ENCODE peak calls at places on chromosomes 16 and 17, in eight cellular contexts. One of them, this sample, is unnamed.

GRCh38 chr16:9077001-9077809 is 14.2 kb upstream of the HAPSTR1 start:
- DNase-seq in uterus: no peak
- DNase-seq in kidney: peak
- DNase-seq in lower lobe of right lung: no peak
- DNase-seq in tibial nerve: no peak
- DNase-seq in stomach: no peak
- DNase-seq in A549: no peak
- DNase-seq in ovary: no peak
- DNase-seq in this sample: peak

GRCh38 chr17:44324571-44325275 is at the start of gene SLC25A39:
- DNase-seq in uterus: peak
- DNase-seq in kidney: peak
- DNase-seq in lower lobe of right lung: peak
- DNase-seq in tibial nerve: peak
- DNase-seq in stomach: peak
- DNase-seq in A549: peak
- DNase-seq in ovary: peak
- DNase-seq in this sample: peak

GRCh38 chr17:55282379-55282702 is 17.6 kb downstream of the HLF start:
- DNase-seq in uterus: no peak
- DNase-seq in kidney: no peak
- DNase-seq in lower lobe of right lung: no peak
- DNase-seq in tibial nerve: no peak
- DNase-seq in stomach: no peak
- DNase-seq in A549: no peak
- DNase-seq in ovary: no peak
- DNase-seq in this sample: no peak

GRCh38 chr17:82020874-82021727 is 1.6 kb downstream of the CENPX start:
- DNase-seq in uterus: peak
- DNase-seq in kidney: no peak
- DNase-seq in lower lobe of right lung: peak
- DNase-seq in tibial nerve: peak
- DNase-seq in stomach: peak
- DNase-seq in A549: peak
- DNase-seq in ovary: no peak
- DNase-seq in this sample: peak

GRCh38 chr17:67246648-67247415 is 1.8 kb upstream of the HELZ start:
- DNase-seq in uterus: peak
- DNase-seq in kidney: peak
- DNase-seq in lower lobe of right lung: peak
- DNase-seq in tibial nerve: no peak
- DNase-seq in stomach: peak
- DNase-seq in A549: peak
- DNase-seq in ovary: no peak
- DNase-seq in this sample: peak

GRCh38 chr17:81844887-81845286 is 10.0 kb upstream of the PPP1R27 start:
- DNase-seq in uterus: no peak
- DNase-seq in kidney: no peak
- DNase-seq in lower lobe of right lung: no peak
- DNase-seq in tibial nerve: no peak
- DNase-seq in stomach: no peak
- DNase-seq in A549: no peak
- DNase-seq in ovary: no peak
- DNase-seq in this sample: no peak

GRCh38 chr17:33297643-33298042 is 4.5 kb upstream of the ASIC2 start:
- DNase-seq in uterus: no peak
- DNase-seq in kidney: no peak
- DNase-seq in lower lobe of right lung: no peak
- DNase-seq in tibial nerve: no peak
- DNase-seq in stomach: no peak
- DNase-seq in A549: no peak
- DNase-seq in ovary: no peak
- DNase-seq in this sample: no peak

GRCh38 chr16:85936761-85937343 is 37.9 kb downstream of the IRF8 start:
- DNase-seq in uterus: no peak
- DNase-seq in kidney: no peak
- DNase-seq in lower lobe of right lung: no peak
- DNase-seq in tibial nerve: no peak
- DNase-seq in stomach: no peak
- DNase-seq in A549: no peak
- DNase-seq in ovary: no peak
- DNase-seq in this sample: no peak

GRCh38 chr17:4040784-4041183 is 76.5 kb upstream of the ATP2A3 start:
- DNase-seq in uterus: no peak
- DNase-seq in kidney: no peak
- DNase-seq in lower lobe of right lung: no peak
- DNase-seq in tibial nerve: no peak
- DNase-seq in stomach: no peak
- DNase-seq in A549: no peak
- DNase-seq in ovary: no peak
- DNase-seq in this sample: no peak

GRCh38 chr16:56408379-56409098 is 16.8 kb downstream of the AMFR start:
- DNase-seq in uterus: no peak
- DNase-seq in kidney: no peak
- DNase-seq in lower lobe of right lung: no peak
- DNase-seq in tibial nerve: no peak
- DNase-seq in stomach: no peak
- DNase-seq in A549: peak
- DNase-seq in ovary: no peak
- DNase-seq in this sample: no peak

GRCh38 chr16:50942143-50942542 is 200.3 kb downstream of the CYLD start:
- DNase-seq in uterus: no peak
- DNase-seq in kidney: no peak
- DNase-seq in lower lobe of right lung: no peak
- DNase-seq in tibial nerve: no peak
- DNase-seq in stomach: no peak
- DNase-seq in A549: no peak
- DNase-seq in ovary: no peak
- DNase-seq in this sample: no peak

GRCh38 chr16:57151369-57151768 is 34.5 kb downstream of the PSME3IP1 start:
- DNase-seq in uterus: no peak
- DNase-seq in kidney: no peak
- DNase-seq in lower lobe of right lung: no peak
- DNase-seq in tibial nerve: no peak
- DNase-seq in stomach: peak
- DNase-seq in A549: no peak
- DNase-seq in ovary: no peak
- DNase-seq in this sample: no peak

GRCh38 chr17:74987909-74988711 is 678 bp downstream of the CDR2L start:
- DNase-seq in uterus: peak
- DNase-seq in kidney: peak
- DNase-seq in lower lobe of right lung: peak
- DNase-seq in tibial nerve: peak
- DNase-seq in stomach: peak
- DNase-seq in A549: no peak
- DNase-seq in ovary: peak
- DNase-seq in this sample: no peak

GRCh38 chr17:42287305-42288077 is 807 bp upstream of the STAT5A start:
- DNase-seq in uterus: peak
- DNase-seq in kidney: peak
- DNase-seq in lower lobe of right lung: peak
- DNase-seq in tibial nerve: peak
- DNase-seq in stomach: peak
- DNase-seq in A549: no peak
- DNase-seq in ovary: peak
- DNase-seq in this sample: no peak

GRCh38 chr17:63476494-63476856 is 386 bp upstream of the ACE start:
- DNase-seq in uterus: no peak
- DNase-seq in kidney: no peak
- DNase-seq in lower lobe of right lung: no peak
- DNase-seq in tibial nerve: no peak
- DNase-seq in stomach: no peak
- DNase-seq in A549: no peak
- DNase-seq in ovary: peak
- DNase-seq in this sample: no peak

DNA sequence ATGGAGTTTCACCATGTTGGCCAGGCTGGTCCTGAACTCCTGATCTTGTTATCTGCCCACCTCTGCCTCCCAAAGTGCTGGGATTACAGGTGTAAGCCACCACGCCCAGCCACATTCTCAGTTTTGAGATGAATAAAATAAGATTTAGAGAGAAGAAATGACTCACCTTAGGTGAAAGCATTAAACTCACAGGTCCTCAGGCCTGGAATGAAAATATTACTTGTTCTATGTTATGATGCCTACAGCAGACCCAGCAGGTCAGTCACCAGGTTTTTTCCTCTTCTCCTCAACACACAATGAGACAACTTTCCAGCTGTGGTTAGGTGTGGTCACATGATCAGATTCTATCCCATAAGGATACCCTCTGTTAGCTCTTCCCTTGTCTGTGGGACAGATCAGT is 150.3 kb downstream of the C16orf95 start:
- DNase-seq in uterus: no peak
- DNase-seq in kidney: no peak
- DNase-seq in lower lobe of right lung: no peak
- DNase-seq in tibial nerve: no peak
- DNase-seq in stomach: no peak
- DNase-seq in A549: no peak
- DNase-seq in ovary: no peak
- DNase-seq in this sample: no peak
- TF ChIP-seq CTCF in uterus: no peak
- TF ChIP-seq CTCF in kidney: no peak
- TF ChIP-seq CTCF in lower lobe of right lung: no peak
- TF ChIP-seq CTCF in tibial nerve: no peak
- TF ChIP-seq CTCF in stomach: no peak
- TF ChIP-seq CTCF in A549: no peak
- TF ChIP-seq CTCF in ovary: no peak
- TF ChIP-seq CTCF in this sample: no peak

DNA sequence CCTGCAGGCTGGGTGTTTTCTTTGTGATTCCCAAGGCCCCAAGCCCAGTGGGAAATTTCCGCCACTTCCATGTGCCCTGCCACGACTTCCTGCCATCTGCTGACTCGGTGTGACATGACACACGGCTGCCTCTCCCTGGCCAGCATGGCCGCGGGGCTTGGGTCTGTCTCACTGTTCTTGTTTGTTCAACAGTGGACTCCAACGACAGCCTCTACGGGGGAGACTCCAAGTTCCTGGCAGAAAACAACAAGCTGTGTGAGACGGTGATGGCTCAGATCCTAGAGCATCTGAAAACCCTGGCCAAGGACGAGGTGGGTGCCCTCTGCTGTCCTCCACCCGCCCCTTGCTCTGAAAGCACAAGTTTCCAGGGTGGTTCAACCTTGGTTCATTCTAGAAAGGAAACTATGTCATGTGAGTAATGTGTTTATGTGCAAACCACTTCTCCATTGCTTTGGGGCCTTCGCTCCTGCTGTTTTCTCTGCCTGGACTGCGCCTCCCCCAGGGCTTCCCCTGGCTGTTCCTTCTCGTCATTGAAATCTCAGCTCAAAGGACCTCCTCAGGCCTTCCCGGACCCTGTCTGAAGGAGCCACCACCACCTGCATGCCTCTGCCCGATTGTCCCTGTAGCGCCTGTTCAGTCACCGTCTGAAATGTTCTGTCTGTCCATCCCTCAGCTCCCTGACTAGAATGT is 26.7 kb downstream of the KNOP1 start:
- DNase-seq in uterus: no peak
- DNase-seq in kidney: no peak
- DNase-seq in lower lobe of right lung: no peak
- DNase-seq in tibial nerve: peak
- DNase-seq in stomach: no peak
- DNase-seq in A549: no peak
- DNase-seq in ovary: no peak
- DNase-seq in this sample: no peak
- H3K27ac ChIP-seq in uterus: peak
- H3K27ac ChIP-seq in kidney: no peak
- H3K27ac ChIP-seq in lower lobe of right lung: no peak
- H3K27ac ChIP-seq in tibial nerve: no peak
- H3K27ac ChIP-seq in stomach: peak
- H3K27ac ChIP-seq in A549: no peak
- H3K27ac ChIP-seq in ovary: peak
- H3K27ac ChIP-seq in this sample: no peak

GRCh38 chr16:78520470-78520869 is 421.0 kb downstream of the WWOX start:
- DNase-seq in uterus: peak
- DNase-seq in kidney: no peak
- DNase-seq in lower lobe of right lung: no peak
- DNase-seq in tibial nerve: no peak
- DNase-seq in stomach: no peak
- DNase-seq in A549: no peak
- DNase-seq in ovary: no peak
- DNase-seq in this sample: no peak
- TF ChIP-seq CTCF in uterus: no peak
- TF ChIP-seq CTCF in kidney: no peak
- TF ChIP-seq CTCF in lower lobe of right lung: no peak
- TF ChIP-seq CTCF in tibial nerve: no peak
- TF ChIP-seq CTCF in stomach: no peak
- TF ChIP-seq CTCF in A549: no peak
- TF ChIP-seq CTCF in ovary: no peak
- TF ChIP-seq CTCF in this sample: no peak

DNA sequence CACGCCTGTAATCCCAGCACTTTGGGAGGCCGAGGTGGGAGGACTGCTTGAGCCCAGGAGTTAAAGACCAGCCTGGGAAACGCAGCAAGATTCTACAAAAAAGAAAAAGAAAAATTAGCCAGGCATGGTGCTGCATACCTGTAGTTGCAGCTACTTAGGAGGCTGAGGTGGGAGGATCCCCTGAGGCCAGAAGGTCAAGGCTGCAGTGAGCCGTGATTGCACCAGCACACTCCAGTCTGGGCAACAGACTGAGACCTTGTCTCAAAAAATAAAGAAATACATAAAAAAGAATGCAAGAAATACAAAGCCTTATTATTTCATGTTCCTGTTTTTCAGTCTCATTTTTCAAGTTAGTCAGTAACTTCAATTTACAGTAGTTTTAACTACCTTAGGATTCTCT is 5.9 kb upstream of the CNOT1 start:
- DNase-seq in uterus: no peak
- DNase-seq in kidney: peak
- DNase-seq in lower lobe of right lung: no peak
- DNase-seq in tibial nerve: no peak
- DNase-seq in stomach: no peak
- DNase-seq in A549: no peak
- DNase-seq in ovary: no peak
- DNase-seq in this sample: no peak
- H3K27ac ChIP-seq in uterus: no peak
- H3K27ac ChIP-seq in kidney: no peak
- H3K27ac ChIP-seq in lower lobe of right lung: no peak
- H3K27ac ChIP-seq in tibial nerve: no peak
- H3K27ac ChIP-seq in stomach: no peak
- H3K27ac ChIP-seq in A549: no peak
- H3K27ac ChIP-seq in ovary: no peak
- H3K27ac ChIP-seq in this sample: no peak

DNA sequence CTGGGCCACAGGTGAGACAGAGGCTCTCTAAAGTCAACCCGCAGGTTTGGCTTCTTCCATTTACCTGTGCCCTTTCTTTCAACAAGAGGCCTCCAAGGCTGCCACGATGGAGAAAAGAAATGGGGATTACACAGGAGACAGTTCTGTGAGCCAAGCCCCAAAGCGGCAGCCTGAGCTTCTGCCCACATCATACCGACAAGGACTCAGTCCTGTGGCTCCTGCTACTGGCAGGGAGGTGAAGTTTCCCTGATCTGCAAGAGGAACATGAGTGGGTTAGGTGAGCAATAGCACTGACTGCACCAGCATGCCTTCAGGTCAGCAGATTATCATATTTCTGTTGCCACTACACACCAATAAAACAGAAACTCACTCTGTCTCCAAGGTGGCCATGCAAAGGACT is 800.0 kb downstream of the KCNJ18 start:
- DNase-seq in uterus: no peak
- DNase-seq in kidney: no peak
- DNase-seq in lower lobe of right lung: no peak
- DNase-seq in tibial nerve: no peak
- DNase-seq in stomach: no peak
- DNase-seq in A549: no peak
- DNase-seq in ovary: no peak
- DNase-seq in this sample: no peak
- TF ChIP-seq CTCF in uterus: no peak
- TF ChIP-seq CTCF in kidney: no peak
- TF ChIP-seq CTCF in lower lobe of right lung: no peak
- TF ChIP-seq CTCF in tibial nerve: no peak
- TF ChIP-seq CTCF in stomach: no peak
- TF ChIP-seq CTCF in A549: no peak
- TF ChIP-seq CTCF in ovary: no peak
- TF ChIP-seq CTCF in this sample: no peak

This sample was measured in RWPE1.